ENCODE peak calls at places on chromosome 16, in nine cellular contexts. W, R, V, Y, T, D, F, N and J are unnamed samples.

GRCh38 chr16:1908983-1909382 is 9.2 kb downstream of the HS3ST6 start:
- DNase-seq in V (no peak), W (no peak), F (no peak), D (no peak), N (no peak), Y (no peak), R (no peak), T (no peak), J (no peak)

GRCh38 chr16:10788665-10789064 is 29.9 kb downstream of the TVP23A start:
- DNase-seq in N (no peak), V (no peak), F (no peak), R (no peak), W (no peak), D (no peak), Y (no peak), T (no peak), J (no peak)

GRCh38 chr16:17177242-17177967 is 293.4 kb downstream of the XYLT1 start:
- DNase-seq in W (no peak), D (no peak), F (no peak), Y (no peak), V (no peak), N (no peak), T (no peak), R (no peak), J (no peak)

GRCh38 chr16:65740716-65741115 is 618.9 kb upstream of the CDH11 start:
- DNase-seq in F (no peak), V (no peak), N (no peak), Y (no peak), D (no peak), T (no peak), W (no peak), R (no peak), J (no peak)

GRCh38 chr16:53768167-53768566 is 64.2 kb downstream of the FTO start:
- DNase-seq in N (no peak), R (no peak), W (no peak), D (no peak), F (no peak), V (no peak), Y (no peak), T (no peak), J (no peak)

GRCh38 chr16:86060381-86061317 is 161.7 kb downstream of the IRF8 start:
- DNase-seq in N (no peak), V (no peak), T (no peak), R (no peak), D (no peak), F (no peak), W (peak; percentile 66), Y (no peak), J (no peak)

GRCh38 chr16:8878523-8878911 is 3.6 kb upstream of the LITAFD start:
- DNase-seq in T (no peak), F (no peak), W (peak; percentile 57), N (no peak), Y (no peak), R (no peak), D (no peak), V (no peak), J (no peak)

GRCh38 chr16:89367538-89368059 is 122.8 kb downstream of the ANKRD11 start:
- DNase-seq in R (no peak), N (no peak), V (no peak), T (peak; percentile 11), Y (no peak), F (no peak), W (peak; percentile 28), D (no peak), J (no peak)

GRCh38 chr16:89062389-89063345 is 31.0 kb upstream of the ACSF3 start:
- DNase-seq in N (no peak), Y (no peak), V (no peak), R (no peak), F (no peak), W (no peak), T (no peak), D (no peak), J (no peak)

GRCh38 chr16:88558457-88559442 is 11.5 kb upstream of the ZC3H18 start:
- DNase-seq in F (peak; percentile 65), R (no peak), N (peak; percentile 69), V (peak; percentile 70), Y (peak; percentile 83), W (peak; percentile 88), D (peak; percentile 61), T (no peak), J (peak; percentile 36)

GRCh38 chr16:77943770-77944169 is 78.6 kb upstream of the CLEC3A start:
- DNase-seq in N (no peak), T (no peak), Y (no peak), D (no peak), F (no peak), W (no peak), R (no peak), V (no peak), J (no peak)

GRCh38 chr16:2001456-2002355 is 7.9 kb downstream of the ZNF598 start:
- DNase-seq in N (no peak), V (peak; percentile 20), W (peak; percentile 81), T (no peak), F (no peak), D (no peak), Y (no peak), R (no peak), J (no peak)

GRCh38 chr16:76583995-76584394 is 306.8 kb downstream of the CNTNAP4 start:
- DNase-seq in N (no peak), W (no peak), D (no peak), V (no peak), R (no peak), T (no peak), F (no peak), Y (no peak), J (no peak)

GRCh38 chr16:66750279-66751134 is 902 bp downstream of the DYNC1LI2 start:
- DNase-seq in T (no peak), F (no peak), V (no peak), W (no peak), Y (no peak), R (no peak), D (no peak), N (no peak), J (no peak)

GRCh38 chr16:50742521-50743150 is 750 bp downstream of the CYLD start:
- DNase-seq in N (no peak), W (no peak), T (peak; percentile 72), R (peak; percentile 68), Y (peak; percentile 29), D (peak; percentile 13), V (peak; percentile 37), F (no peak), J (no peak)

GRCh38 chr16:84332975-84333684 is 35.2 kb upstream of the ATP2C2 start:
- DNase-seq in W (no peak), F (peak; percentile 57), Y (no peak), N (no peak), D (no peak), V (no peak), R (no peak), T (peak; percentile 85), J (no peak)

GRCh38 chr16:4376820-4377572 is 5.3 kb downstream of the VASN start:
- DNase-seq in D (no peak), N (no peak), T (no peak), V (no peak), Y (no peak), R (peak; percentile 73), F (no peak), W (no peak), J (no peak)

GRCh38 chr16:4376126-4376819 is 4.6 kb downstream of the VASN start:
- DNase-seq in F (no peak), T (peak; percentile 94), R (peak; percentile 97), D (peak; percentile 86), V (peak; percentile 79), W (peak; percentile 98), N (no peak), Y (peak; percentile 91), J (peak; percentile 85)

GRCh38 chr16:4378202-4378666 is 6.6 kb downstream of the VASN start:
- DNase-seq in N (no peak), Y (peak; percentile 54), T (no peak), D (no peak), F (no peak), W (no peak), V (no peak), R (peak; percentile 88), J (no peak)

GRCh38 chr16:4379001-4379688 is 7.5 kb downstream of the VASN start:
- DNase-seq in F (no peak), N (no peak), W (no peak), R (peak; percentile 62), T (no peak), V (no peak), D (no peak), Y (no peak), J (no peak)

DNA sequence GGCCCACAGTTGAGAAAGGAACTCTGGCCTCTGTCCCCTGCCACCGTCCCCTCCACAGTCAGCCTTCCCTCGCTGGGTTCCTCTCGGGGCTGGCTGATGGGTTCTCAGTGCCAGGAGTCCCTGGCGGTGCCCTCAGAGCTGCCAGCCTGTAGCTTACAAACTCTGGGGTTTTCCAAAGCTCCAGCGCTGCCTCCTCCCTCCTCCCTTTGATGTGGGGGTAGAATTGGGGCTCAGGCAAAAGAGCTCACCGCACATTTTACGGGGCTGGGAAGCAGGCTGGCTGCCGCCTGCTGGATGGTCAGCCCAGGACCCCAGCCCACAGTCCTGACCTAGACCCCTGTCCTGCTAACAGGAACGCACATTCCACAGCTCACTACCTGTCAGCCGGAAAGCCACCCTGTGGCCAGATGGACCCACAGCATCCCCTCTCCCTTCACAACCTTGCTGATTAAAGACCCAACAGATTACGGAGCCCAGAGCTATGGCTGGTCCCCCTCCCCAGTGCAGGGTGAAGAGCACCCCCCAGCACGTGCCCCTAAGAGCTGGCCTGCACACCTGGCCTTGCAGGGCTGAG is 6.0 kb downstream of the VASN start:
- DNase-seq in Y (no peak), D (no peak), T (no peak), F (no peak), R (peak; percentile 72), W (no peak), V (no peak), N (no peak), J (no peak)
- TF ChIP-seq CTCF in Y (no peak), D (no peak), T (no peak), F (peak; percentile 58), R (no peak), W (no peak), V (no peak), N (no peak), J (no peak)

GRCh38 chr16:57504491-57504890 is 18.2 kb upstream of the DOK4 start:
- DNase-seq in F (no peak), N (no peak), R (no peak), T (no peak), W (peak; percentile 26), V (no peak), Y (no peak), D (no peak), J (no peak)
- H3K9me3 ChIP-seq in F (no peaks in the 10 kb centered on the region), N (no peaks in the 10 kb centered on the region), R (no peaks in the 10 kb centered on the region), T (no peaks in the 10 kb centered on the region), W (no peaks in the 10 kb centered on the region), V (no peaks in the 10 kb centered on the region), Y (no peaks in the 10 kb centered on the region), D (no peaks in the 10 kb centered on the region), J (no peaks in the 10 kb centered on the region)

GRCh38 chr16:26985100-26986065 is 81.3 kb upstream of the C16orf82 start:
- DNase-seq in V (no peak), Y (no peak), T (no peak), R (no peak), D (no peak), F (peak; percentile 47), W (no peak), N (no peak), J (no peak)
- H3K27ac ChIP-seq in V (no peak overlapping the region), Y (no peak overlapping the region), T (no peak overlapping the region), R (no peak overlapping the region), D (no peak overlapping the region), F (peak overlapping the region; percentile 92), W (no peak overlapping the region), N (no peak overlapping the region), J (no peak overlapping the region)

GRCh38 chr16:12468552-12468951 is 335.1 kb downstream of the CPPED1 start:
- DNase-seq in D (no peak), V (no peak), W (no peak), Y (no peak), F (peak; percentile 57), R (no peak), T (no peak), N (no peak), J (no peak)
- TF ChIP-seq CTCF in D (no peak), V (no peak), W (no peak), Y (no peak), F (peak; percentile 73), R (no peak), T (no peak), N (no peak), J (no peak)